ENCODE peak calls at places on chromosomes 3 and 15, in six cellular contexts. B is naive thymus-derived CD4-positive, alpha-beta T cell; T is tibial nerve; Q is CD8-positive, alpha-beta memory T cell; N is adrenal gland; J is colonic mucosa. R is an unnamed sample.

GRCh38 chr15:74497584-74497983 is 36.6 kb upstream of the UBL7 start:
- DNase-seq in B (no peak), N (no peak), J (peak; percentile 21), T (no peak), Q (no peak), R (no peak)

GRCh38 chr15:33031324-33031736 is 163.2 kb downstream of the FMN1 start:
- DNase-seq in T (no peak), B (no peak), Q (no peak), J (no peak), N (no peak), R (no peak)

GRCh38 chr3:17151598-17152373 is 267.0 kb downstream of the PLCL2 start:
- DNase-seq in T (no peak), Q (peak; percentile 56), N (peak; percentile 76), B (peak; percentile 62), J (no peak), R (no peak)

GRCh38 chr15:98728811-98729160 is 80.4 kb downstream of the IGF1R start:
- DNase-seq in J (no peak), B (no peak), N (no peak), Q (no peak), T (no peak), R (no peak)

GRCh38 chr3:14548321-14548729 is 8.2 kb upstream of the GRIP2 start:
- DNase-seq in J (peak; percentile 56), T (peak; percentile 52), B (peak; percentile 33), N (peak; percentile 82), Q (peak; percentile 18), R (peak; percentile 61)

GRCh38 chr15:85623648-85624047 is 171.1 kb downstream of the KLHL25 start:
- DNase-seq in T (no peak), J (no peak), Q (no peak), B (no peak), N (no peak), R (no peak)

GRCh38 chr15:76177491-76178040 is 117.8 kb downstream of the TMEM266 start:
- DNase-seq in J (no peak), B (no peak), Q (no peak), N (peak; percentile 89), T (no peak), R (no peak)

GRCh38 chr3:86708908-86709307 is 282.0 kb downstream of the VGLL3 start:
- DNase-seq in J (no peak), Q (no peak), N (no peak), T (no peak), B (no peak), R (no peak)

GRCh38 chr3:12175137-12175593 is 16.5 kb upstream of the TIMP4 start:
- DNase-seq in B (no peak), T (no peak), Q (no peak), J (no peak), N (no peak), R (no peak)

GRCh38 chr3:124217542-124217941 is 225.6 kb upstream of the ROPN1 start:
- DNase-seq in T (no peak), Q (no peak), B (no peak), N (peak; percentile 68), J (peak; percentile 50), R (peak; percentile 43)

GRCh38 chr15:62539236-62539635 is 374.2 kb upstream of the C2CD4B start:
- DNase-seq in J (peak; percentile 22), Q (no peak), B (no peak), N (no peak), T (no peak), R (no peak)
- H3K4me1 ChIP-seq in J (no peaks in the 10 kb centered on the region), Q (no peaks in the 10 kb centered on the region), B (no peaks in the 10 kb centered on the region), N (no peaks in the 10 kb centered on the region), T (no peaks in the 10 kb centered on the region), R (no peaks in the 10 kb centered on the region)

GRCh38 chr3:45980819-45981218 is 14.8 kb downstream of the FYCO1 start:
- DNase-seq in N (no peak), T (no peak), Q (no peak), B (no peak), J (no peak), R (no peak)

GRCh38 chr3:45979378-45979777 is 16.2 kb downstream of the FYCO1 start:
- DNase-seq in J (no peak), B (no peak), T (no peak), N (no peak), Q (no peak), R (no peak)

GRCh38 chr3:45980229-45980813 is 15.3 kb downstream of the FYCO1 start:
- DNase-seq in J (no peak), N (no peak), Q (no peak), B (no peak), T (no peak), R (no peak)

GRCh38 chr3:45976191-45977091 is 19.2 kb downstream of the FYCO1 start:
- DNase-seq in Q (peak; percentile 38), T (no peak), J (no peak), B (peak; percentile 49), N (no peak), R (no peak)

DNA sequence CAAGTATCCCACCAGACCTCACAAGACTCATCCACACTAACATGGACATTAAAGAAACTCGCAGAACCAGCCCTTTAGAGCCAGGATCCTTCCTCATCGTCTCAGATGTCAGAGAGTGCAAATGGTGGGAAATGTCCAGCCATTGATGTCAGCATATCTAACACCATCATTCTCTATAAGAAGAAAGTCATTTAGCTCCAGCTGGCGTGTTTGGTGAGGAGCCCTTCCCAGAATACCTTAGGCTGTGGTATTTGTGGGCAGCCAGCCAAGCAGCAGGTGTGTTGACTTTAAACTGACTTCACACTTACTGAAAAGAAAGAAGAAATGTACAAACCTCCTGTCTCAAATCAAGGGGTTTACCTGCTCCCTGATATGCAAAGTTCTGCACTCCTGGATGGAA is 17.3 kb downstream of the FYCO1 start:
- DNase-seq in Q (peak; percentile 21), J (peak; percentile 89), N (no peak), B (peak; percentile 53), T (no peak), R (no peak)
- H3K4me1 ChIP-seq in Q (peaks cover 83% of the 10 kb centered on the region), J (peaks cover 17% of the 10 kb centered on the region), N (peaks cover 10% of the 10 kb centered on the region), B (peaks cover 91% of the 10 kb centered on the region), T (no peaks in the 10 kb centered on the region), R (no peaks in the 10 kb centered on the region)

DNA sequence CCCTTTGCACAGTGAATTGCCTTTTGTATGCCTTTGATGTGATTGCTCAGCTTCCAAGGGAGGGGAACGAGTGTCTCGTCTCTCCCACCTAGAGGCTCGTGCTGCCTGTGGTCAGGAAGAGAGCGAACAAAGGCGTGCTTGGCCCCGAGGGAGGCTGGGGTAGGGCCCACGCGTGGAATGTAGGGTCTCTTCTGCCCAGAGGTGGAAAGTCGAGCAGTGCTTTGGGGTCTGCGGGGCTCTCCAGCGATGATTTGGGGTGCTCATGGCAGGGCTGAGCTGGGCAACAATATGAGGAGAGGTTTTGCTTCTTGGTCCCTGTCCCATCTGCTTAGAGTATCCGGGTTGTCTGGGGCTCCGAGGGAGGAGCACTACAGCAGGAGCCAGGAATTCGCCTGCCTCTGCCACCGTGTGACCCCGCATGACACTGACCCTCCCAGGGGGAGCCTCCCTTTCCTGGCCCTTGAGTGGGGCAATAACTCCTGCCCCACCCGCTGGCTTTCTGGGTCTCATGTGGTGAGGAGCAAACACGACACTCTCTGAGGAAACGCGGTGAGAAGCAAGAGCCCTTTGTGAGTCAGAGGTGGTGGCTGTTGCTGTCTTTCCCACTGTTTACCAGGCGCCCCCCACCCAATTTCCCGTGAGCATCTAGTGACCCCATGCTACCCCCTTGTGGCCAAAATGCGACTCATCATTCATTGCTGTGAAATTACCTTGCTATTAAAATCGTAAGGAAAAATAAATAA is 29.6 kb downstream of the CCNL1 start:
- DNase-seq in T (peak; percentile 54), N (peak; percentile 35), J (peak; percentile 94), Q (peak; percentile 80), B (peak; percentile 81), R (peak; percentile 46)
- H3K4me1 ChIP-seq in T (peaks cover 44% of the 10 kb centered on the region), N (peaks cover 42% of the 10 kb centered on the region), J (peaks cover 27% of the 10 kb centered on the region), Q (peaks cover 59% of the 10 kb centered on the region), B (peaks cover 69% of the 10 kb centered on the region), R (peaks cover 21% of the 10 kb centered on the region)

GRCh38 chr3:197956070-197956469 is 3.9 kb upstream of the LMLN start:
- DNase-seq in J (no peak), B (no peak), N (no peak), Q (no peak), T (no peak), R (no peak)
- H3K4me1 ChIP-seq in J (peaks cover 9% of the 10 kb centered on the region), B (peaks cover 39% of the 10 kb centered on the region), N (peaks cover 62% of the 10 kb centered on the region), Q (peaks cover 50% of the 10 kb centered on the region), T (peaks cover 36% of the 10 kb centered on the region), R (peaks cover 57% of the 10 kb centered on the region)

DNA sequence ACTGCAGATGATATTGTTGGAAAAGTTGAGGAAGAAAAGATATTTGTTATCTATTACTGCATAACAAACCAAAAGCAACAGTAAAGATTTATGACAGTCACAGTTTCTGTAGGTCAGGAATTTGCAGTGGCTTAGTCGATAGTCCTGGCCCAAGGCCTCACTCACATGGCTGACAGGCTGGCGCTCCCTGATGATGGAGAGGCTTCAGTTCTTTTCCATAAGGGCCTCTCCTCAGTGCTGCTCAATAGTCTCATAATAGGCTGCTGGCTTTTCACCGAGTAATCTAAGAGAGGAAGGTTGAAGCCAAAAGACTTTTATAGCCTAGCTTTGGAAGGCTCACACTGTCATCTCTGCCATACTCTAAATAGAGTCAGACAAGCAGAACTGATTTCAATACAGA is 17.7 kb downstream of the IREB2 start:
- DNase-seq in N (peak; percentile 88), B (no peak), Q (no peak), T (no peak), J (no peak), R (no peak)
- H3K4me1 ChIP-seq in N (peaks cover 82% of the 10 kb centered on the region), B (peaks cover 21% of the 10 kb centered on the region), Q (peaks cover 59% of the 10 kb centered on the region), T (peaks cover 39% of the 10 kb centered on the region), J (peaks cover 8% of the 10 kb centered on the region), R (peaks cover 36% of the 10 kb centered on the region)

DNA sequence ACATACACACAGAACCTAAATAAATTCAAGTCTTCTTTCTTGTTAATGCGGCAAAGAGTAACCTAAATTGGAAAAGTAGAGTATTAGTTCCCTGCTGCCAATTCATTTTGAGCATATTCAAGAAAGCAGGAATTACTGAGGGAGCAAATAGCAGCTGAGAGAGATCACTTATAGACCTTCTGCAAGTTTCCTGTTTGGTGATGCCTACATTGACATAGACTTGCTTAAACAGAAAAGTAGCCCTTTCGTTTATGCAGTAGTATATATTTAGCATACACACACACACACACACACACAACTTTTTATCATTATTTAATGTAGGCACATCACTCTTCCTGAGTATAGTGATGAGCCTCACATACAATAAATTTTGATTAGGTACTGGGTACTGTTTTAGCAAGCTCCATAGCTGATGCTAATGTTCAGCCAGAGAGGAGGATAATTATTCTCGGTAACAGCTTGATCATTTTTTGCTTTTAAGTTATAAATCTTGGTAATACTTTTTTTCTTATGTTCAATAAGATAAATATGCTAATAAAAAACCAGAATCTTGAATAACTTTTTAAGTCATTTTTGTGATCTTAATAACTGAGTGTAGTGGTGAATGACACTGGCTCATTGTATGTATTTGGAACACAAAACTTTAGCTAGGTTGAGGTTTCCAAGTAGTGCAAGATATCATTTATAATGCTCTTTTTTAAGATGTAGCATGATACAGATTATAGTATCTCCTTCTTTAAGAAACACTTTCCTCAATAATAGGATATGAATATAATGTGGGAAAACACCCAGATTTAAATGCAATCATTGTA is 174.7 kb downstream of the MBNL1 start:
- DNase-seq in B (no peak), Q (no peak), T (no peak), N (no peak), J (no peak), R (peak; percentile 33)
- H3K4me1 ChIP-seq in B (peaks cover 32% of the 10 kb centered on the region), Q (peaks cover 69% of the 10 kb centered on the region), T (peaks cover 21% of the 10 kb centered on the region), N (peaks cover 44% of the 10 kb centered on the region), J (no peaks in the 10 kb centered on the region), R (peaks cover 19% of the 10 kb centered on the region)

R was measured in OCI-LY7.